ENCODE peak calls at places on chromosomes 5 and 9, in five cellular contexts. M, D, S, T and J are unnamed samples.

GRCh38 chr5:64207978-64208377 is 42.3 kb downstream of the RNF180 start:
- DNase-seq in T (peak), S (no peak), M (no peak), D (no peak), J (no peak)

GRCh38 chr9:73155389-73155788 is 3.7 kb downstream of the ANXA1 start:
- DNase-seq in T (no peak), S (no peak), M (no peak), D (no peak), J (no peak)

GRCh38 chr5:169094586-169095409 is 206.1 kb downstream of the SLIT3 start:
- DNase-seq in T (no peak), S (no peak), D (no peak), M (no peak), J (peak)

GRCh38 chr5:131379071-131379538 is 115.3 kb downstream of the CDC42SE2 start:
- DNase-seq in T (no peak), M (no peak), S (no peak), D (no peak), J (no peak)

GRCh38 chr9:88748566-88749238 is 213.7 kb downstream of the NXNL2 start:
- DNase-seq in S (no peak), M (no peak), T (no peak), D (no peak), J (peak)

GRCh38 chr5:116652903-116653302 is 78.3 kb upstream of the SEMA6A start:
- DNase-seq in M (no peak), S (no peak), D (no peak), T (peak), J (no peak)

GRCh38 chr5:78753093-78753531 is 104.5 kb upstream of the LHFPL2 start:
- DNase-seq in T (no peak), D (no peak), S (no peak), M (no peak), J (no peak)

GRCh38 chr9:75200892-75201470 is 112.7 kb downstream of the OSTF1 start:
- DNase-seq in T (peak), M (no peak), D (peak), S (no peak), J (peak)

GRCh38 chr5:167284491-167284890 is 1007.0 kb upstream of the WWC1 start:
- DNase-seq in M (no peak), S (no peak), T (no peak), D (no peak), J (peak)

GRCh38 chr5:98414938-98415337 is 358.5 kb upstream of the RGMB start:
- DNase-seq in D (no peak), T (no peak), M (no peak), S (no peak), J (peak)

GRCh38 chr9:21781656-21782055 is 20.8 kb upstream of the MTAP start:
- DNase-seq in S (no peak), M (no peak), T (no peak), D (no peak), J (no peak)

GRCh38 chr5:18968966-18969365 is 1019.0 kb downstream of the CDH18 start:
- DNase-seq in T (no peak), S (no peak), D (no peak), M (no peak), J (no peak)

GRCh38 chr9:115250646-115251045 is 132.7 kb upstream of the TNC start:
- DNase-seq in S (no peak), D (no peak), M (no peak), T (no peak), J (peak)

GRCh38 chr9:98724810-98725530 is 16.2 kb upstream of the GABBR2 start:
- DNase-seq in T (no peak), D (peak), S (no peak), M (no peak), J (no peak)

GRCh38 chr5:56951131-56951945 is 585 bp downstream of the MIER3 start:
- DNase-seq in D (peak), S (no peak), T (peak), M (peak), J (peak)

GRCh38 chr9:124309665-124310064 is 51.9 kb downstream of the NEK6 start:
- DNase-seq in M (no peak), D (no peak), T (no peak), S (no peak), J (peak)

GRCh38 chr9:77879344-77880089 is 152.1 kb downstream of the GNAQ start:
- DNase-seq in S (no peak), M (no peak), D (no peak), T (no peak), J (no peak)

GRCh38 chr9:131839281-131840084 is 99.6 kb upstream of the RAPGEF1 start:
- DNase-seq in T (no peak), S (no peak), D (no peak), M (peak), J (peak)

GRCh38 chr5:117414926-117415325 is 840.3 kb upstream of the SEMA6A start:
- DNase-seq in T (no peak), M (no peak), S (no peak), D (no peak), J (no peak)

GRCh38 chr5:14491505-14491904 is 90.1 kb upstream of the OTULINL start:
- DNase-seq in T (no peak), D (no peak), S (no peak), M (no peak), J (peak)

GRCh38 chr9:110021891-110022290 is 186.1 kb downstream of the C9orf152 start:
- DNase-seq in T (no peak), S (no peak), M (no peak), D (no peak), J (no peak)